ENCODE peak calls at places on chromosomes 1 and 21, in five cellular contexts. V is OCI-LY7, G is PC-9, M is kidney, H is GM23338. T is an unnamed sample.

GRCh38 chr1:56639210-56639609 is 5.9 kb upstream of the PRKAA2 start:
- DNase-seq in H (no peak), M (no peak), V (no peak), G (no peak), T (no peak)

GRCh38 chr1:174871886-174872285 is 127.9 kb upstream of the CACYBP start:
- DNase-seq in G (peak; percentile 82), V (no peak), H (peak; percentile 82), M (no peak), T (no peak)

GRCh38 chr1:153532161-153532560 is 3.6 kb downstream of the S100A6 start:
- DNase-seq in V (no peak), H (no peak), M (no peak), G (no peak), T (no peak)

GRCh38 chr1:58402444-58402843 is 144.1 kb downstream of the OMA1 start:
- DNase-seq in M (no peak), G (no peak), V (no peak), H (no peak), T (no peak)

GRCh38 chr1:34800214-34800613 is 7.4 kb downstream of the GJA4 start:
- DNase-seq in V (no peak), M (no peak), H (no peak), G (no peak), T (no peak)

GRCh38 chr1:186802388-186802787 is 26.4 kb upstream of the PLA2G4A start:
- DNase-seq in H (no peak), G (no peak), V (no peak), M (no peak), T (no peak)

GRCh38 chr1:15771836-15772516 is 13.4 kb downstream of the FBLIM1 start:
- DNase-seq in V (no peak), H (no peak), G (no peak), M (peak; percentile 45), T (no peak)

GRCh38 chr1:116226017-116226416 is 114.8 kb downstream of the MAB21L3 start:
- DNase-seq in H (no peak), M (no peak), G (no peak), V (peak; percentile 61), T (no peak)

GRCh38 chr1:153818876-153819275 is 43.7 kb downstream of the SLC27A3 start:
- DNase-seq in V (no peak), M (no peak), H (no peak), G (no peak), T (no peak)

GRCh38 chr1:18572022-18572920 is 58.4 kb upstream of the PAX7 start:
- DNase-seq in H (peak; percentile 48), V (no peak), M (no peak), G (no peak), T (no peak)

GRCh38 chr1:43565600-43566360 is 35.1 kb downstream of the PTPRF start:
- DNase-seq in M (peak; percentile 88), G (peak; percentile 8), H (peak; percentile 84), V (no peak), T (peak; percentile 63)

GRCh38 chr1:105608713-105609112 is 1447.8 kb upstream of the PRMT6 start:
- DNase-seq in H (peak; percentile 14), G (peak; percentile 12), V (no peak), M (no peak), T (no peak)

GRCh38 chr21:45562401-45562800 is 20.2 kb upstream of the SLC19A1 start:
- DNase-seq in V (no peak), M (peak; percentile 40), G (no peak), H (no peak), T (no peak)

GRCh38 chr1:97893844-97894243 is 27.0 kb downstream of the DPYD start:
- DNase-seq in V (no peak), G (no peak), M (no peak), H (no peak), T (no peak)

GRCh38 chr1:37999434-38000232 is 5.7 kb downstream of the FHL3 start:
- DNase-seq in M (peak; percentile 90), G (no peak), V (no peak), H (peak; percentile 51), T (peak; percentile 59)

GRCh38 chr1:3453891-3454810 is at the start of gene ARHGEF16:
- DNase-seq in H (peak; percentile 93), M (peak; percentile 94), G (peak; percentile 61), V (no peak), T (peak; percentile 60)

GRCh38 chr1:212488436-212489283 is 55.9 kb downstream of the NENF start:
- DNase-seq in V (peak; percentile 12), H (no peak), G (peak; percentile 97), M (no peak), T (peak; percentile 62)

GRCh38 chr1:191498318-191498717 is 659.9 kb upstream of the RGS18 start:
- DNase-seq in V (no peak), H (no peak), M (no peak), G (no peak), T (no peak)

GRCh38 chr1:174942547-174943255 is 57.0 kb upstream of the CACYBP start:
- DNase-seq in H (no peak), G (no peak), V (peak; percentile 84), M (no peak), T (peak; percentile 19)

GRCh38 chr1:119371800-119372199 is 3.2 kb downstream of the HAO2 start:
- DNase-seq in V (no peak), G (no peak), M (no peak), H (no peak), T (no peak)

GRCh38 chr1:54716299-54717047 is 812 bp downstream of the TTC4 start:
- DNase-seq in G (peak; percentile 52), H (no peak), M (no peak), V (no peak), T (no peak)

GRCh38 chr21:28099296-28099695 is 893.4 kb downstream of the LTN1 start:
- DNase-seq in V (no peak), G (no peak), M (peak; percentile 66), H (no peak), T (peak; percentile 32)

GRCh38 chr1:94727846-94728715 is 92.1 kb upstream of the SLC44A3 start:
- DNase-seq in G (peak; percentile 100), V (no peak), H (no peak), M (no peak), T (no peak)

GRCh38 chr21:21929228-21929627 is 931.0 kb downstream of the NCAM2 start:
- DNase-seq in M (no peak), V (no peak), G (no peak), H (no peak), T (no peak)

GRCh38 chr1:240765732-240766363 is 153.9 kb upstream of the GREM2 start:
- DNase-seq in M (no peak), G (peak; percentile 84), H (peak; percentile 41), V (no peak), T (no peak)

GRCh38 chr1:185694081-185694480 is 40.1 kb upstream of the HMCN1 start:
- DNase-seq in V (peak; percentile 39), G (no peak), H (peak; percentile 17), M (no peak), T (no peak)

GRCh38 chr1:15341634-15342375 is 67.9 kb upstream of the EFHD2 start:
- DNase-seq in H (no peak), M (no peak), G (peak; percentile 57), V (no peak), T (no peak)

GRCh38 chr21:26544208-26544607 is 28.9 kb downstream of the CYYR1 start:
- DNase-seq in M (no peak), V (no peak), H (no peak), G (no peak), T (no peak)

GRCh38 chr1:180252638-180253536 is 22.8 kb downstream of the LHX4 start:
- DNase-seq in M (peak; percentile 81), H (peak; percentile 93), G (peak; percentile 47), V (peak; percentile 63), T (peak; percentile 66)

GRCh38 chr1:30664103-30664755 is 59.2 kb downstream of the MATN1 start:
- DNase-seq in M (peak; percentile 63), G (no peak), H (no peak), V (no peak), T (no peak)

GRCh38 chr21:44983421-44984206 is 43.8 kb downstream of the SLX9 start:
- DNase-seq in M (peak; percentile 70), V (no peak), G (no peak), H (no peak), T (peak; percentile 7)

GRCh38 chr21:26490771-26491170 is 82.3 kb downstream of the CYYR1 start:
- DNase-seq in M (no peak), G (no peak), V (no peak), H (peak; percentile 62), T (no peak)

GRCh38 chr1:192448026-192448578 is 127.5 kb upstream of the RGS1 start:
- DNase-seq in V (no peak), G (no peak), H (no peak), M (no peak), T (no peak)

GRCh38 chr1:202343652-202344349 is 2.1 kb upstream of the UBE2T start:
- DNase-seq in G (peak; percentile 46), H (peak; percentile 81), V (peak; percentile 77), M (no peak), T (no peak)

GRCh38 chr1:42392255-42392654 is 11.7 kb downstream of the RIMKLA start:
- DNase-seq in H (no peak), V (no peak), G (no peak), M (no peak), T (no peak)

GRCh38 chr1:4303303-4303702 is 351.1 kb upstream of the AJAP1 start:
- DNase-seq in M (peak; percentile 52), H (no peak), V (no peak), G (no peak), T (no peak)

GRCh38 chr1:91774520-91775203 is 111.3 kb downstream of the TGFBR3 start:
- DNase-seq in G (no peak), M (no peak), V (no peak), H (no peak), T (no peak)

DNA sequence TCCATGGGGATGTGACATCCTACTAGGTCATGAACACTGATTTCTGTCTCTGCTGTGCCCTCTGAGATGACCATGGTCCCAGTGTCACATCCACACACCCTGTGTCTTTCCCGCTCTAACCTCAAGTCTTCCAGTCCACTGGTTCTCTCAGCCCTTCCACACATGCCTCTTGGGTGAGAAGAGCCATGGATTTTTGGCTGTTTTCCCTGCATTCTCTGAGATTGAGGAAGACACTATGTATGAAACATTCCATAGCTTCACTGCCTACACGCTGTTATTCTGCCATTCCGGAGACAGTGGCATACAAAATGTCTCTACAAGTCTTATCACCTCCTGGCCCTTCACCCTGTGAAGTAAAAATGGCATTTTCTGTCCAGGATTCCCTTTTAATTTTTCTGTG is 247.3 kb downstream of the BACH1 start:
- DNase-seq in H (no peak), G (no peak), V (no peak), M (no peak), T (no peak)
- H3K27ac ChIP-seq in H (no peak overlapping the region), G (no peak overlapping the region), V (no peak overlapping the region), M (no peak overlapping the region), T (no peak overlapping the region)

DNA sequence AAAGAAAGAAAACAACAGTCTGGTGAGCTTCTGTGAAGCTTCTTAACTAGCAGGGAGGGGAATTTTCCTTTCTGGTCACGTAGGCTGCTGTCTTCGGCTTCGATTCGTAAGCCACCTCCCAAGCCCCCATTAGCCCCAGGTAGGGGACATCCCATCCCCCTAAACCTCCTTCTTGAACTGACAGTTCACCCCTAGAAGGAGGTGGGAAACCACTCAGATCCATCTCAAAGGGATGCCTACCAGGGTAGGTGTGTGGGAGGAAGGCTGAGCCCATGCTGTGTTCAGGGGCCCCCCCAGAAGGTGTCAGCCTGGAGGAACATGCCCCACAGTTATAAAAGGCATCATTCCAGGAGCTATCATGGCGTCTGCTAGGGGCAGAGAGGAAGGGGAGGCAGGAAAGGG is 25.8 kb downstream of the CD247 start:
- DNase-seq in M (no peak), H (no peak), V (no peak), G (no peak), T (no peak)
- H3K27ac ChIP-seq in M (no peak overlapping the region), H (no peak overlapping the region), V (no peak overlapping the region), G (no peak overlapping the region), T (no peak overlapping the region)

GRCh38 chr1:207035877-207036558 is 3.5 kb upstream of the C1orf116 start:
- DNase-seq in H (no peak), G (no peak), V (no peak), M (no peak), T (no peak)
- H3K27ac ChIP-seq in H (no peak overlapping the region), G (no peak overlapping the region), V (no peak overlapping the region), M (no peak overlapping the region), T (no peak overlapping the region)

GRCh38 chr1:110511436-110511835 is 7.5 kb downstream of the KCNA10 start:
- DNase-seq in M (no peak), G (no peak), H (no peak), V (no peak), T (no peak)
- H3K27ac ChIP-seq in M (no peak overlapping the region), G (no peak overlapping the region), H (no peak overlapping the region), V (no peak overlapping the region), T (no peak overlapping the region)

T was measured in psoas muscle.